ENCODE peak calls at places on chromosomes 12 and 14, in five cellular contexts. P is neural crest cell, U is nephron progenitor cell, S is choroid plexus epithelial cell, Q is tibial nerve. Z is an unnamed sample.

GRCh38 chr12:121802843-121803698 is 738 bp upstream of the SETD1B start:
- DNase-seq in P (peak), U (peak), S (peak), Q (peak), Z (peak)

GRCh38 chr12:123101467-123102004 is 49.4 kb downstream of the PITPNM2 start:
- DNase-seq in P (no peak), U (no peak), S (no peak), Q (no peak), Z (no peak)

GRCh38 chr12:114990396-114990795 is 306.4 kb upstream of the TBX3 start:
- DNase-seq in P (no peak), U (no peak), S (no peak), Q (no peak), Z (no peak)

GRCh38 chr12:50127546-50127945 is 15.5 kb downstream of the COX14 start:
- DNase-seq in P (no peak), U (no peak), S (no peak), Q (no peak), Z (no peak)

GRCh38 chr12:91854725-91855124 is 290.9 kb downstream of the BTG1 start:
- DNase-seq in P (no peak), U (no peak), S (peak), Q (no peak), Z (no peak)

GRCh38 chr12:56488041-56488955 is at the start of gene GLS2:
- DNase-seq in P (peak), U (peak), S (peak), Q (peak), Z (peak)

GRCh38 chr14:91229743-91230200 is 14.7 kb downstream of the GPR68 start:
- DNase-seq in P (no peak), U (no peak), S (peak), Q (no peak), Z (no peak)

GRCh38 chr12:117486840-117487659 is 125.6 kb upstream of the NOS1 start:
- DNase-seq in P (no peak), U (peak), S (no peak), Q (no peak), Z (no peak)

GRCh38 chr12:25438638-25439037 is 114.4 kb downstream of the LMNTD1 start:
- DNase-seq in P (no peak), U (no peak), S (peak), Q (no peak), Z (no peak)

GRCh38 chr12:75660805-75661404 is 149.5 kb upstream of the KRR1 start:
- DNase-seq in P (no peak), U (no peak), S (peak), Q (no peak), Z (no peak)

GRCh38 chr12:15152456-15152855 is 68.8 kb downstream of the RERG start:
- DNase-seq in P (no peak), U (no peak), S (peak), Q (no peak), Z (no peak)

GRCh38 chr12:6292606-6293005 is 17.9 kb upstream of the PLEKHG6 start:
- DNase-seq in P (no peak), U (no peak), S (peak), Q (no peak), Z (no peak)

GRCh38 chr12:50060120-50060468 is 2.7 kb downstream of the ASIC1 start:
- DNase-seq in P (no peak), U (no peak), S (no peak), Q (no peak), Z (no peak)

GRCh38 chr14:49579841-49580240 is 6.3 kb downstream of the RPS29 start:
- DNase-seq in P (no peak), U (no peak), S (no peak), Q (no peak), Z (no peak)

GRCh38 chr12:118126119-118126757 is 9.7 kb upstream of the PEBP1 start:
- DNase-seq in P (no peak), U (no peak), S (no peak), Q (no peak), Z (no peak)

GRCh38 chr12:107992870-107993451 is 136.1 kb upstream of the WSCD2 start:
- DNase-seq in P (peak), U (peak), S (peak), Q (no peak), Z (peak)

GRCh38 chr12:6821271-6821673 is 349 bp upstream of the GPR162 start:
- DNase-seq in P (no peak), U (no peak), S (peak), Q (peak), Z (peak)

GRCh38 chr12:32198555-32198954 is 91.9 kb downstream of the BICD1 start:
- DNase-seq in P (no peak), U (no peak), S (peak), Q (no peak), Z (no peak)

GRCh38 chr14:34426313-34427295 is 35.4 kb downstream of the SPTSSA start:
- DNase-seq in P (no peak), U (no peak), S (no peak), Q (no peak), Z (no peak)

GRCh38 chr14:54105898-54106297 is 149.3 kb upstream of the BMP4 start:
- DNase-seq in P (no peak), U (no peak), S (no peak), Q (no peak), Z (no peak)

GRCh38 chr12:6313326-6313940 is 3.0 kb downstream of the PLEKHG6 start:
- DNase-seq in P (no peak), U (no peak), S (no peak), Q (no peak), Z (no peak)

GRCh38 chr12:52252728-52253328 is 19.8 kb downstream of the KRT7 start:
- DNase-seq in P (no peak), U (no peak), S (no peak), Q (no peak), Z (no peak)

GRCh38 chr14:36751116-36751515 is 89.5 kb downstream of the PAX9 start:
- DNase-seq in P (no peak), U (no peak), S (no peak), Q (no peak), Z (no peak)

GRCh38 chr14:101521306-101521935 is 39.9 kb upstream of the DIO3 start:
- DNase-seq in P (no peak), U (peak), S (no peak), Q (peak), Z (no peak)

GRCh38 chr14:68468437-68469207 is 324.2 kb downstream of the ZFP36L1 start:
- DNase-seq in P (no peak), U (no peak), S (peak), Q (no peak), Z (no peak)

GRCh38 chr12:9811651-9812050 is 15.6 kb upstream of the KLRF1 start:
- DNase-seq in P (no peak), U (no peak), S (no peak), Q (no peak), Z (no peak)

GRCh38 chr12:57135487-57135886 is 7.2 kb downstream of the LRP1 start:
- DNase-seq in P (no peak), U (no peak), S (peak), Q (no peak), Z (no peak)

GRCh38 chr12:69694123-69694522 is 5.0 kb downstream of the BEST3 start:
- DNase-seq in P (no peak), U (no peak), S (no peak), Q (no peak), Z (no peak)

GRCh38 chr12:24853588-24853987 is 95.3 kb downstream of the BCAT1 start:
- DNase-seq in P (no peak), U (no peak), S (peak), Q (no peak), Z (no peak)

GRCh38 chr12:34396006-34396860 is 373.9 kb downstream of the ALG10 start:
- DNase-seq in P (no peak), U (no peak), S (no peak), Q (no peak), Z (no peak)

GRCh38 chr12:108696111-108696995 is 35.0 kb downstream of the CORO1C start:
- DNase-seq in P (no peak), U (no peak), S (peak), Q (peak), Z (no peak)

GRCh38 chr14:77011226-77011762 is 17.2 kb downstream of the IRF2BPL start:
- DNase-seq in P (no peak), U (no peak), S (no peak), Q (no peak), Z (no peak)

GRCh38 chr12:109475993-109476806 is 900 bp downstream of the KCTD10 start:
- DNase-seq in P (no peak), U (no peak), S (no peak), Q (no peak), Z (no peak)

GRCh38 chr14:51449666-51450061 is 202.0 kb upstream of the FRMD6 start:
- DNase-seq in P (no peak), U (no peak), S (no peak), Q (no peak), Z (peak)

GRCh38 chr12:91133871-91134270 is 22.6 kb upstream of the LUM start:
- DNase-seq in P (no peak), U (no peak), S (peak), Q (no peak), Z (no peak)

GRCh38 chr12:75842119-75842518 is 189.5 kb downstream of the PHLDA1 start:
- DNase-seq in P (no peak), U (no peak), S (no peak), Q (no peak), Z (no peak)

GRCh38 chr12:27936196-27936595 is 36.3 kb downstream of the PTHLH start:
- DNase-seq in P (no peak), U (no peak), S (peak), Q (no peak), Z (no peak)

GRCh38 chr12:94248582-94248981 is 100.2 kb downstream of the PLXNC1 start:
- DNase-seq in P (no peak), U (no peak), S (no peak), Q (no peak), Z (no peak)

GRCh38 chr14:63287661-63288483 is 30.9 kb downstream of the GPHB5 start:
- DNase-seq in P (no peak), U (no peak), S (peak), Q (no peak), Z (no peak)

GRCh38 chr14:95500201-95500681 is 16.2 kb downstream of the SYNE3 start:
- DNase-seq in P (no peak), U (no peak), S (no peak), Q (no peak), Z (no peak)

DNA sequence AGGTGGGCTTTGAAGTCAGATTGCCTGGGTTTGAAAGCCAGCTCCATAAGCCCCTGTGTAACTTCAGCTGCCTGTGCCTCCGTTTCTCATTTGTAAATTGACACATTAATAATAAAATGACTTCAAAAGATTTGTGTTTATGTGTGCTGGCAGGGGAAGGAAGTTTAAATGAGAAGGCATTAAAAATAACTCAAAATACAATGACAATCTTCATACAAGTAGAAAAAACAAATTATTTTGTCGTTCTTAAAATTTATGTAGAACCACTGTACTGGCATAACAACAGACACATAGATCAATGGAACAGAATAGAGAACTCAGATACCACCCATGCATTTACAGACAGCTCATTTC is 83.0 kb downstream of the PPM1A start:
- DNase-seq in P (no peak), U (no peak), S (no peak), Q (no peak), Z (no peak)
- TF ChIP-seq CTCF in P (no peak), U (no peak), S (no peak), Q (no peak), Z (no peak)

GRCh38 chr12:96698521-96698920 is 208.5 kb upstream of the NEDD1 start:
- DNase-seq in P (no peak), U (no peak), S (peak), Q (no peak), Z (no peak)
- TF ChIP-seq CTCF in P (no peak), U (no peak), S (peak), Q (no peak), Z (no peak)

DNA sequence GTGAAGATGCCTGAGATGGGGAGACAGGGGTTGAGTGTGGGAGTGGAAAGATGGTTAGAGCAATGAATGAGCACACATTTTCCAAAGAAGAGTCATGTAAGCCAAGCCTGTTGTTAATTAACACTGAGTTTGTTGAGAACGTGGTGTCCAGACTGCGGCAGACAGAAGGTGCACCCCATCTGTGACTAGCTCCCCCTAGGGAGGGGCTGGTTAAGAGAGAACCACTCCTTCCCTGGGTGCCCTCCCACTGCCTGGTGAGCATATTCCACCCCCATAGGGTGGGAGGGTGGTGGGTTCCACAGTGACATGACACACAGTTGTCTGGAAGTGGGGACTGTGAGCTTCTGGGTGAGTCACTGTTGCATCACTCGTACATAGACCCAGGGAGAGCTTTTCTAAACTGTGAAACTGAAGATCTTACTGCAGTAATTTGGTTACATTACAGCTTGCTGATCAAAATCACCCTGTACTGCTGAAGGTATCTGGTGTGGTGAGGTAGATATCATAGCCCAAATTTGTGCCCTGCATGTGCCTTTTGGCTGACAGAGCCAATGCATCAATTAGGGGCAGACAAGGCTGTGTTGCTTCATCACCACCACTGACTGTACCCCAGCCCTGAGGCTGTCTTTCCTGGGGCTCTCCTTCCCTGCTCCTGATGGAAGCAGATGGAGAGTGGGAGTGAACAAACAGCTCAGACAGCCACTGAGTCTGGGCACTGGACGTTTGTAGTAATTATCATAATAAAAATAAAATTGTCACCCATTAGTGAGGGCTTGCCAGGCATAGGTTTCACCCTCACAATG is 150.9 kb downstream of the EMP1 start:
- DNase-seq in P (no peak), U (no peak), S (peak), Q (peak), Z (no peak)
- TF ChIP-seq CTCF in P (no peak), U (no peak), S (peak), Q (no peak), Z (no peak)

GRCh38 chr14:64634558-64634957 is 69.7 kb upstream of the PLEKHG3 start:
- DNase-seq in P (no peak), U (no peak), S (no peak), Q (no peak), Z (no peak)
- TF ChIP-seq CTCF in P (no peak), U (no peak), S (no peak), Q (no peak), Z (no peak)